ENCODE peak calls at places on chromosomes 2 and 18, in nine cellular contexts. E is colonic mucosa; Z is fibroblast of mammary gland; V is naive thymus-derived CD4-positive, alpha-beta T cell; R is tibial artery; H is small intestine; M is astrocyte; W is foreskin fibroblast; J is AG04449. N is an unnamed sample.
A peak's percentile ranks its signal among the peaks of the same experiment; 100 is the strongest.

GRCh38 chr18:33483908-33484307 is 43.4 kb upstream of the CCDC178 start:
- DNase-seq in E (no peak), Z (no peak), R (no peak), W (no peak), H (no peak), M (no peak), V (no peak), J (no peak), N (no peak)

GRCh38 chr2:138708682-138709241 is 71.4 kb downstream of the NXPH2 start:
- DNase-seq in E (no peak), R (no peak), V (no peak), H (no peak), J (no peak), Z (peak; percentile 87), M (peak; percentile 83), W (peak; percentile 67), N (no peak)

GRCh38 chr2:127614246-127614645 is 31.7 kb upstream of the GPR17 start:
- DNase-seq in H (no peak), Z (no peak), R (no peak), E (no peak), W (no peak), M (no peak), J (no peak), V (no peak), N (no peak)

GRCh38 chr2:98944786-98945185 is 8.8 kb upstream of the CRACDL start:
- DNase-seq in W (no peak), R (no peak), E (no peak), H (no peak), V (no peak), J (no peak), Z (peak; percentile 56), M (peak; percentile 82), N (peak; percentile 57)

GRCh38 chr2:182941939-182942338 is 75.5 kb upstream of the FRZB start:
- DNase-seq in W (no peak), H (no peak), J (no peak), M (no peak), E (no peak), R (no peak), V (no peak), Z (no peak), N (no peak)

GRCh38 chr2:31125918-31126695 is 12.1 kb downstream of the GALNT14 start:
- DNase-seq in E (no peak), M (no peak), W (no peak), Z (no peak), V (no peak), H (no peak), R (no peak), J (no peak), N (peak; percentile 75)

GRCh38 chr2:65952966-65953365 is 482.0 kb upstream of the MEIS1 start:
- DNase-seq in W (no peak), Z (no peak), R (no peak), V (no peak), E (no peak), H (no peak), J (no peak), M (no peak), N (no peak)

GRCh38 chr2:217103752-217104540 is 244.1 kb upstream of the TNP1 start:
- DNase-seq in R (no peak), Z (peak; percentile 41), M (peak; percentile 88), J (peak; percentile 75), E (no peak), H (no peak), V (no peak), W (peak; percentile 72), N (peak; percentile 20)

GRCh38 chr18:36636237-36636792 is 192.5 kb downstream of the TPGS2 start:
- DNase-seq in V (no peak), Z (no peak), E (no peak), J (no peak), W (no peak), H (no peak), M (peak; percentile 25), R (no peak), N (no peak)

GRCh38 chr2:69646714-69647113 is 3.2 kb upstream of the AAK1 start:
- DNase-seq in E (no peak), M (no peak), R (no peak), W (no peak), Z (no peak), J (no peak), V (no peak), H (no peak), N (no peak)

GRCh38 chr2:47599171-47599570 is 183.8 kb upstream of the MSH6 start:
- DNase-seq in M (no peak), Z (no peak), R (no peak), E (no peak), W (no peak), V (no peak), J (no peak), H (no peak), N (no peak)

GRCh38 chr2:200839513-200839912 is 24.9 kb downstream of the CLK1 start:
- DNase-seq in E (no peak), V (no peak), R (no peak), Z (no peak), J (no peak), W (no peak), M (no peak), H (no peak), N (no peak)

GRCh38 chr18:3852321-3852720 is 402.3 kb downstream of the TGIF1 start:
- DNase-seq in V (no peak), H (no peak), W (no peak), R (no peak), E (no peak), Z (peak; percentile 22), J (no peak), M (no peak), N (no peak)

GRCh38 chr2:145623136-145623535 is 1103.2 kb upstream of the ZEB2 start:
- DNase-seq in M (peak; percentile 87), Z (peak; percentile 76), R (no peak), H (no peak), W (peak; percentile 74), V (no peak), J (no peak), E (no peak), N (peak; percentile 50)
- H3K4me3 ChIP-seq in M (no peak overlapping the region), Z (no peak overlapping the region), R (no peak overlapping the region), H (no peak overlapping the region), W (no peak overlapping the region), V (no peak overlapping the region), J (no peak overlapping the region), E (no peak overlapping the region), N (no peak overlapping the region)

DNA sequence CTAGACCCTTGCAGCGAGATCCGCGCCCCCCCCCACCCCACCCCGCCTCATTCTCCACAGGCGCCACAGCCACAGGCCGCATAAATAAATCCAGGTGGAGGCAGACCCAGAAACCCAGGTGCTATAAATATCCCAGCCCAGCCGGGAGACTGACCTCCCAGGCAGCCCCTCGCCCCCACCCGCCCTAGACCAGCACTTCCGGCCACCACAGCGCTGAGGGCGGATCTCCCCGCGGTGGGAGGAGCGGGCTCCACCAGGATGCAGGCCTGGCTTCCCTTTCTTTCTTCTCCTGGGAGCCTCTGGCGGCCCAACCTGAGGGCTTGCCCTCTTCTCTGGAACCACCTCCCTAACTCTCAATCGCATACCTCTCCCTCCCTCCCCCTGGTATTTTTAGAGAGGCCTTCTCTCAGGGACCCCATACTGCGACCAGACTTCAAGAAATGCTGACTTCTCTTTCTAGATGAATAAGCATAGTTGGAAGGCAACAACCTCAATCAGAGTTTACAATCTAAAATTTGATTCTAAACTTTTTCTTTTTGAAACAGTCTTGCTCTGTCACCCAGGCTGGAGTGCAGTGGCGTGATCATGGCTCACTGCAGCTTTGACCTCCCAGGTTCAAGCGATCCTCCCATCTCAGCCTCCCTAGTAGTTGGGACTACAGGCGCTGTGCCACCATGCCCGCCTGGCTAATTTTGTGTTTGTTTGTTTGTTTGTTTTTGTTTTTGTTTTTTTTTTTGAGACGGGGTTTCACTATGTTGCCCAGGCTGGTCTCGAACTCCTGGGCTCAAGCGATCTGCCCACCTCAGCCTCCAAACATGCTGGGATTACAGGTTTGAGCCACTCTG is 55.0 kb downstream of the PKDCC start:
- DNase-seq in M (peak; percentile 35), H (no peak), R (no peak), W (no peak), Z (no peak), V (no peak), E (peak; percentile 68), J (no peak), N (peak; percentile 45)
- H3K4me3 ChIP-seq in M (no peak overlapping the region), H (peak overlapping the region; percentile 0), R (peak overlapping the region; percentile 56), W (no peak overlapping the region), Z (no peak overlapping the region), V (no peak overlapping the region), E (peak overlapping the region; percentile 48), J (no peak overlapping the region), N (peak overlapping the region; percentile 26)

GRCh38 chr2:144256996-144257707 is 262.8 kb downstream of the ZEB2 start:
- DNase-seq in H (no peak), R (no peak), W (peak; percentile 21), V (no peak), M (peak; percentile 66), Z (peak; percentile 77), J (no peak), E (no peak), N (no peak)

GRCh38 chr2:144261336-144261735 is 258.6 kb downstream of the ZEB2 start:
- DNase-seq in H (no peak), M (no peak), R (no peak), W (no peak), E (no peak), Z (no peak), J (no peak), V (no peak), N (no peak)

GRCh38 chr2:144254342-144255235 is 265.3 kb downstream of the ZEB2 start:
- DNase-seq in E (no peak), M (no peak), R (no peak), J (no peak), W (no peak), V (no peak), H (no peak), Z (no peak), N (no peak)

GRCh38 chr2:144259332-144259731 is 260.6 kb downstream of the ZEB2 start:
- DNase-seq in V (no peak), M (no peak), J (no peak), W (no peak), R (no peak), H (no peak), E (no peak), Z (no peak), N (no peak)

DNA sequence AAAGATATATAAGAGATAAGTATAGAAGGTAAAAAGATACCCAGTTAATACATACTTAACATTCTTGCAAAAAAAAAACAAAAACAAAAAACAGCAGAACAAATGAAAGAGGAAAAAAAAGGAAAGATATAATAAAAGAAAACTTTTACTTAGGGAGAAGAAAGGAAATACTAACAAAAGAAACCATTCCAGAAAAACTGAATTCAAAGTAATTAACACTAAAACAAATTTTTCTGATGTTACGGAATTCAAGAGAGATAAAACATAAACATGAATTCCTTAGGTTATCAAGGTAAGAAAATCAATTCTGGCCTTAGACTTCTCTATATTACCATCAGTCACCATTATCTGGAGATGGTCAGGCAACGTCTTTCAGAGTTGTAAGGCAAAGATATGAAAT is 261.8 kb downstream of the ZEB2 start:
- DNase-seq in V (no peak), Z (no peak), J (no peak), E (no peak), H (no peak), W (no peak), R (no peak), M (no peak), N (no peak)
- H3K4me3 ChIP-seq in V (no peak overlapping the region), Z (no peak overlapping the region), J (no peak overlapping the region), E (no peak overlapping the region), H (no peak overlapping the region), W (no peak overlapping the region), R (no peak overlapping the region), M (no peak overlapping the region), N (no peak overlapping the region)

DNA sequence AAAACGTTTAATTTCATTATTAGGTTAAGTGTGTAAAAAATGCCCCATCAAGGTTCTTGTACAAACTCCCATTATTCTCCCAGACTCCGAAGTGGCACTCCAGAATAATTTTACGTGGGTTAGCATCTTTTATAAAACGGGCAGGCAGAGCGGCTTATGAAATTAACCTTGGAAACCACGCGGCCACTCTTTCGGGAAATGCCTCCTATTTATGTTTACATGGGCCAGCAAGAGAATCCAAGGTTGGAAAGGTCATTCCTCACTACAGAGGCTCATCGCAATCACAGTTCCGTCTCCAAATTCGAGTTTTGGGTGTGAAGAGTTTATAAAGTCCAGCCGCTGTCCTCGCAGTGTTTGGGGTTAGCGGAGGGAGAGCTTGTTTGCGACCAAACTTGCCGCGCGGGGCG is 1.2 kb upstream of the IMPA2 start:
- DNase-seq in H (peak; percentile 50), M (no peak), R (peak; percentile 32), E (no peak), Z (peak; percentile 57), W (no peak), J (no peak), V (no peak), N (peak; percentile 43)
- H3K4me3 ChIP-seq in H (peak overlapping the region; percentile 63), M (peak overlapping the region; percentile 51), R (peak overlapping the region; percentile 88), E (peak overlapping the region; percentile 95), Z (peak overlapping the region; percentile 50), W (peak overlapping the region; percentile 68), J (peak overlapping the region; percentile 69), V (peak overlapping the region; percentile 64), N (peak overlapping the region; percentile 61)